ENCODE peak calls at places on chromosomes 11 and 22, in seven cellular contexts. One of them, this sample, is unnamed.

GRCh38 chr11:2704896-2705606 is 5.3 kb upstream of the KCNQ1OT1 start:
- DNase-seq in right lobe of liver: no peak
- DNase-seq in mammary epithelial cell: no peak
- DNase-seq in upper lobe of right lung: peak; percentile 39
- DNase-seq in Peyer's patch: peak; percentile 31
- DNase-seq in body of pancreas: no peak
- DNase-seq in psoas muscle: peak; percentile 16
- DNase-seq in this sample: no peak

GRCh38 chr11:38784164-38784563 is 2186.1 kb upstream of the RAG2 start:
- DNase-seq in right lobe of liver: no peak
- DNase-seq in mammary epithelial cell: no peak
- DNase-seq in upper lobe of right lung: no peak
- DNase-seq in Peyer's patch: no peak
- DNase-seq in body of pancreas: no peak
- DNase-seq in psoas muscle: no peak
- DNase-seq in this sample: no peak

GRCh38 chr22:20299736-20300136 is 20.1 kb downstream of the DGCR6L start:
- DNase-seq in right lobe of liver: peak; percentile 84
- DNase-seq in mammary epithelial cell: peak; percentile 36
- DNase-seq in upper lobe of right lung: peak; percentile 84
- DNase-seq in Peyer's patch: no peak
- DNase-seq in body of pancreas: peak; percentile 54
- DNase-seq in psoas muscle: no peak
- DNase-seq in this sample: no peak

GRCh38 chr11:103716363-103716762 is 320.1 kb upstream of the DDI1 start:
- DNase-seq in right lobe of liver: no peak
- DNase-seq in mammary epithelial cell: no peak
- DNase-seq in upper lobe of right lung: no peak
- DNase-seq in Peyer's patch: no peak
- DNase-seq in body of pancreas: no peak
- DNase-seq in psoas muscle: no peak
- DNase-seq in this sample: no peak

GRCh38 chr22:43852605-43853327 is 9.5 kb downstream of the SULT4A1 start:
- DNase-seq in right lobe of liver: no peak
- DNase-seq in mammary epithelial cell: no peak
- DNase-seq in upper lobe of right lung: no peak
- DNase-seq in Peyer's patch: peak; percentile 28
- DNase-seq in body of pancreas: no peak
- DNase-seq in psoas muscle: no peak
- DNase-seq in this sample: no peak

GRCh38 chr11:83122766-83123165 is 34.2 kb upstream of the PCF11 start:
- DNase-seq in right lobe of liver: no peak
- DNase-seq in mammary epithelial cell: no peak
- DNase-seq in upper lobe of right lung: no peak
- DNase-seq in Peyer's patch: no peak
- DNase-seq in body of pancreas: no peak
- DNase-seq in psoas muscle: no peak
- DNase-seq in this sample: no peak

GRCh38 chr22:33785283-33785991 is 134.8 kb downstream of the LARGE1 start:
- DNase-seq in right lobe of liver: no peak
- DNase-seq in mammary epithelial cell: peak; percentile 91
- DNase-seq in upper lobe of right lung: no peak
- DNase-seq in Peyer's patch: no peak
- DNase-seq in body of pancreas: peak; percentile 3
- DNase-seq in psoas muscle: no peak
- DNase-seq in this sample: peak; percentile 34

GRCh38 chr11:409600-410471 is 5.0 kb downstream of the SIGIRR start:
- DNase-seq in right lobe of liver: peak; percentile 73
- DNase-seq in mammary epithelial cell: no peak
- DNase-seq in upper lobe of right lung: no peak
- DNase-seq in Peyer's patch: no peak
- DNase-seq in body of pancreas: no peak
- DNase-seq in psoas muscle: no peak
- DNase-seq in this sample: no peak

GRCh38 chr22:27576815-27577564 is 224.6 kb downstream of the MN1 start:
- DNase-seq in right lobe of liver: no peak
- DNase-seq in mammary epithelial cell: no peak
- DNase-seq in upper lobe of right lung: no peak
- DNase-seq in Peyer's patch: no peak
- DNase-seq in body of pancreas: peak; percentile 9
- DNase-seq in psoas muscle: no peak
- DNase-seq in this sample: no peak

GRCh38 chr11:232783-233565 is 3.2 kb downstream of the SIRT3 start:
- DNase-seq in right lobe of liver: no peak
- DNase-seq in mammary epithelial cell: no peak
- DNase-seq in upper lobe of right lung: no peak
- DNase-seq in Peyer's patch: no peak
- DNase-seq in body of pancreas: no peak
- DNase-seq in psoas muscle: no peak
- DNase-seq in this sample: no peak

GRCh38 chr11:130522284-130522961 is 74.0 kb downstream of the ADAMTS15 start:
- DNase-seq in right lobe of liver: peak; percentile 75
- DNase-seq in mammary epithelial cell: peak; percentile 44
- DNase-seq in upper lobe of right lung: peak; percentile 88
- DNase-seq in Peyer's patch: peak; percentile 85
- DNase-seq in body of pancreas: peak; percentile 85
- DNase-seq in psoas muscle: peak; percentile 91
- DNase-seq in this sample: peak; percentile 67

GRCh38 chr22:42796081-42796480 is 61.0 kb downstream of the ARFGAP3 start:
- DNase-seq in right lobe of liver: no peak
- DNase-seq in mammary epithelial cell: no peak
- DNase-seq in upper lobe of right lung: peak; percentile 40
- DNase-seq in Peyer's patch: no peak
- DNase-seq in body of pancreas: no peak
- DNase-seq in psoas muscle: no peak
- DNase-seq in this sample: no peak

GRCh38 chr11:83292709-83293435 is 6.7 kb upstream of the CCDC90B start:
- DNase-seq in right lobe of liver: no peak
- DNase-seq in mammary epithelial cell: peak; percentile 50
- DNase-seq in upper lobe of right lung: no peak
- DNase-seq in Peyer's patch: no peak
- DNase-seq in body of pancreas: peak; percentile 56
- DNase-seq in psoas muscle: no peak
- DNase-seq in this sample: no peak

GRCh38 chr11:114846040-114846791 is 167.9 kb downstream of the NXPE2 start:
- DNase-seq in right lobe of liver: no peak
- DNase-seq in mammary epithelial cell: peak; percentile 6
- DNase-seq in upper lobe of right lung: no peak
- DNase-seq in Peyer's patch: no peak
- DNase-seq in body of pancreas: peak; percentile 14
- DNase-seq in psoas muscle: peak; percentile 46
- DNase-seq in this sample: no peak

GRCh38 chr11:10302744-10303557 is 1.9 kb upstream of the ADM start:
- DNase-seq in right lobe of liver: peak; percentile 96
- DNase-seq in mammary epithelial cell: peak; percentile 67
- DNase-seq in upper lobe of right lung: peak; percentile 96
- DNase-seq in Peyer's patch: peak; percentile 94
- DNase-seq in body of pancreas: peak; percentile 88
- DNase-seq in psoas muscle: peak; percentile 87
- DNase-seq in this sample: no peak

GRCh38 chr22:43013355-43014061 is 1.4 kb downstream of the PACSIN2 start:
- DNase-seq in right lobe of liver: no peak
- DNase-seq in mammary epithelial cell: peak; percentile 56
- DNase-seq in upper lobe of right lung: no peak
- DNase-seq in Peyer's patch: no peak
- DNase-seq in body of pancreas: peak; percentile 47
- DNase-seq in psoas muscle: no peak
- DNase-seq in this sample: no peak

GRCh38 chr11:94769897-94770296 is 1.7 kb downstream of the AMOTL1 start:
- DNase-seq in right lobe of liver: no peak
- DNase-seq in mammary epithelial cell: no peak
- DNase-seq in upper lobe of right lung: no peak
- DNase-seq in Peyer's patch: no peak
- DNase-seq in body of pancreas: peak; percentile 53
- DNase-seq in psoas muscle: peak; percentile 32
- DNase-seq in this sample: no peak

GRCh38 chr11:131687291-131688055 is 317.1 kb downstream of the NTM start:
- DNase-seq in right lobe of liver: no peak
- DNase-seq in mammary epithelial cell: no peak
- DNase-seq in upper lobe of right lung: no peak
- DNase-seq in Peyer's patch: no peak
- DNase-seq in body of pancreas: no peak
- DNase-seq in psoas muscle: no peak
- DNase-seq in this sample: no peak

DNA sequence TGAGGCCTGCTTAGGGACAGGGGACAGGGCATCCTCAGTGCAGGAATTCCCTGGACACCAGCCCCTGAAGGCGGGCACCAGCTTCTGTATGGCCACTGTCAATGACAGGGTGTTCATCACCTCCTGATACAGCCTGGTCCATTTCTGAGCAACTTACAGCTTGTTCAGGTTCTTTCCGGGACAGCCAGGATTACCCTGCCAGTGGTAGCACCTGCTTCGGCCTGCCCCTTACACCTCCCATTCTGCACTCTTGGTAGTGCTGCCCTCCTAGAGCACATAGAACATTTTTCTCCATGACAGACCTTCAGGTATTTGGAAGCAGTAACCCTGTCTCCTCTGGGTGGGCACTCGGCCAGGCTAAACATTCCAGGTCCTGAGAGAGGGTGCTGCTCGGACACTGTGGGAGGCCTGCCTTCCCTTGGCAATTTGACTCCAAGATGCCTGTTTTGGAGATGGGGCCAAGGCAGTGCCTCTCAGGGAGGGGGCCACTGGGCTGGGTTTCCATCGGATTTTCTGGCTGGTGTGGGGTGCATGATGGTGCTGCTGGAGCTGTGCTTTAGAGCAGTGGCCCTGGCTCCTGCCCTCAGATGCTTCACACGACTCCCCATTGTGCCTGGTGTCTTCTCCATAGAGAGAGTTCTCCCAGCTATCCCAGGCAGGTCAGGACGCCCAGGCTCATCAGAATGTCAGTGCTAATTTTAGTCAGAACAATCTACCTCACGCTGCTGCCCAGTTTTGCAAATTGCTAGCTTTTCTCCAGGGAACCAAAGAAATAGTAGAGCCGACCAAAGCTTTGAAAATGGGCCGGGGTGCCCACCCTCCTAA is 1.2 kb downstream of the GAL3ST3 start:
- DNase-seq in right lobe of liver: no peak
- DNase-seq in mammary epithelial cell: no peak
- DNase-seq in upper lobe of right lung: no peak
- DNase-seq in Peyer's patch: no peak
- DNase-seq in body of pancreas: peak; percentile 53
- DNase-seq in psoas muscle: no peak
- DNase-seq in this sample: no peak
- H3K4me3 ChIP-seq in right lobe of liver: no peak overlapping the region
- H3K4me3 ChIP-seq in mammary epithelial cell: no peak overlapping the region
- H3K4me3 ChIP-seq in upper lobe of right lung: no peak overlapping the region
- H3K4me3 ChIP-seq in Peyer's patch: no peak overlapping the region
- H3K4me3 ChIP-seq in body of pancreas: no peak overlapping the region
- H3K4me3 ChIP-seq in psoas muscle: no peak overlapping the region
- H3K4me3 ChIP-seq in this sample: no peak overlapping the region

DNA sequence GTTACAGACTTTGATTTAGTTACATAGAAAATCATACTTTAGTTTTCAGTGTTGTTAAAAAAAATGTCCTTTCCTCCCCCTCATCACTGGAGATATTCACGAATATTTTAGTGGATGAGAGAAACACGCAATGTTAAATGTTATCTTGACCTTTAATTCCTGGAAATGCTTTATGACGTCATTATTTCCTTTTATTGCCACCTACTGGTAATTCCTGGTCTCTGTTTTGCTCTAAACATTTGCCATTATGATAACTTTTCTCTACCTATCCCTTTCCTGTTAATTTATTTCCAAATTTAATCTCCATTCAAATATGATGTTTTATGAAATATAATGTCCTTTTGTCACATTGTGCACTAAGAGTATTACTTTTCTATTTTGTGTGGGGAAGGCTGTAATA is 770.6 kb downstream of the FAM181B start:
- DNase-seq in right lobe of liver: no peak
- DNase-seq in mammary epithelial cell: no peak
- DNase-seq in upper lobe of right lung: no peak
- DNase-seq in Peyer's patch: no peak
- DNase-seq in body of pancreas: no peak
- DNase-seq in psoas muscle: no peak
- DNase-seq in this sample: no peak
- TF ChIP-seq CTCF in right lobe of liver: peak; percentile 31
- TF ChIP-seq CTCF in mammary epithelial cell: peak; percentile 52
- TF ChIP-seq CTCF in upper lobe of right lung: peak; percentile 30
- TF ChIP-seq CTCF in Peyer's patch: peak; percentile 15
- TF ChIP-seq CTCF in body of pancreas: no peak
- TF ChIP-seq CTCF in psoas muscle: no peak
- TF ChIP-seq CTCF in this sample: no peak

DNA sequence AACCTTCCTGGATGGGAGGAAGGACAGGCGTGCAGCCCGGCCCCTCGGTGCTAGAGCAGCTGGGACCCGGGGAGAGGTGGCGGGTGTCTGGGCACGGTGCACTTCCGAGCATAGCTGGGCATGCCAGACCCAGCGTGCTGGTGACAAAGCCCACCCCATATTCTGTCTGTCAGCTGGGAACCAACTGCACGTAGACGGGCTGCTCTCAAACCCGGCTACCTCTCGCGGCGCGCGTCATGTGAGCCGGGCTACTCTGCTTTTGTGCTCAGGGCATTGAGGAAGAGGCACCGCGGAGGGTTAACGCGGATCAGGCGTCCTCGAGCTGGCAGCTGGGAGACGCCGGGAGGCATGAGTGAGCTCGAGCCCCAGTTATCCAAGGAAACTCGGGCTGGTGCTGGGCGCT is 425.8 kb downstream of the SHANK2 start:
- DNase-seq in right lobe of liver: no peak
- DNase-seq in mammary epithelial cell: no peak
- DNase-seq in upper lobe of right lung: no peak
- DNase-seq in Peyer's patch: no peak
- DNase-seq in body of pancreas: peak; percentile 16
- DNase-seq in psoas muscle: no peak
- DNase-seq in this sample: no peak
- H3K4me3 ChIP-seq in right lobe of liver: no peak overlapping the region
- H3K4me3 ChIP-seq in mammary epithelial cell: no peak overlapping the region
- H3K4me3 ChIP-seq in upper lobe of right lung: no peak overlapping the region
- H3K4me3 ChIP-seq in Peyer's patch: peak overlapping the region; percentile 21
- H3K4me3 ChIP-seq in body of pancreas: no peak overlapping the region
- H3K4me3 ChIP-seq in psoas muscle: peak overlapping the region; percentile 10
- H3K4me3 ChIP-seq in this sample: no peak overlapping the region

GRCh38 chr11:64263021-64263946 is 12.0 kb downstream of the PLCB3 start:
- DNase-seq in right lobe of liver: peak; percentile 32
- DNase-seq in mammary epithelial cell: peak; percentile 61
- DNase-seq in upper lobe of right lung: peak; percentile 65
- DNase-seq in Peyer's patch: no peak
- DNase-seq in body of pancreas: no peak
- DNase-seq in psoas muscle: no peak
- DNase-seq in this sample: no peak
- TF ChIP-seq CTCF in right lobe of liver: no peak
- TF ChIP-seq CTCF in mammary epithelial cell: no peak
- TF ChIP-seq CTCF in upper lobe of right lung: no peak
- TF ChIP-seq CTCF in Peyer's patch: no peak
- TF ChIP-seq CTCF in body of pancreas: no peak
- TF ChIP-seq CTCF in psoas muscle: no peak
- TF ChIP-seq CTCF in this sample: no peak

GRCh38 chr11:66314186-66314501 is 2.7 kb downstream of the CD248 start:
- DNase-seq in right lobe of liver: no peak
- DNase-seq in mammary epithelial cell: no peak
- DNase-seq in upper lobe of right lung: no peak
- DNase-seq in Peyer's patch: no peak
- DNase-seq in body of pancreas: no peak
- DNase-seq in psoas muscle: no peak
- DNase-seq in this sample: no peak
- H3K4me3 ChIP-seq in right lobe of liver: no peak overlapping the region
- H3K4me3 ChIP-seq in mammary epithelial cell: no peak overlapping the region
- H3K4me3 ChIP-seq in upper lobe of right lung: peak overlapping the region; percentile 65
- H3K4me3 ChIP-seq in Peyer's patch: peak overlapping the region; percentile 53
- H3K4me3 ChIP-seq in body of pancreas: no peak overlapping the region
- H3K4me3 ChIP-seq in psoas muscle: peak overlapping the region; percentile 69
- H3K4me3 ChIP-seq in this sample: peak overlapping the region; percentile 91

DNA sequence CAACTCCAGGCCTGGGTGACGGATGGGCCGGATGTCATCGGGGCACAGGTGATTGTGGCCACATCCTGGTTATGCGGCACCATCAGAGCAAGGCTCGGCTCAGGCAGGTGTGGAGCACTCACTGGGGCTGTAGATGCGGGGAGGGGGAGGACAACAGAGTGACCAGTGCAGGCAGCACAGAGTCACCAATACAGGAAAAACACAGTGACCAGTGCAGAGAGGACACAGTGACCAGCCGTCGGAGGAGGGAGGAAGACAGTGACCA is 209.1 kb downstream of the BRD1 start:
- DNase-seq in right lobe of liver: no peak
- DNase-seq in mammary epithelial cell: no peak
- DNase-seq in upper lobe of right lung: peak; percentile 51
- DNase-seq in Peyer's patch: no peak
- DNase-seq in body of pancreas: no peak
- DNase-seq in psoas muscle: no peak
- DNase-seq in this sample: no peak
- TF ChIP-seq CTCF in right lobe of liver: no peak
- TF ChIP-seq CTCF in mammary epithelial cell: no peak
- TF ChIP-seq CTCF in upper lobe of right lung: no peak
- TF ChIP-seq CTCF in Peyer's patch: no peak
- TF ChIP-seq CTCF in body of pancreas: no peak
- TF ChIP-seq CTCF in psoas muscle: no peak
- TF ChIP-seq CTCF in this sample: no peak

This sample was measured in AG04449.